ENCODE peak calls at places on chromosome 14, in five cellular contexts. One of them, this sample, is unnamed.

GRCh38 chr14:69263364-69263763 is 3.4 kb downstream of the GALNT16 start:
- ATAC-seq in HepG2: no peak
- ATAC-seq in upper lobe of left lung: no peak
- ATAC-seq in GM12878: no peak
- ATAC-seq in K562: no peak
- ATAC-seq in this sample: peak

GRCh38 chr14:35121026-35121886 is 534 bp downstream of the PPP2R3C start:
- ATAC-seq in HepG2: no peak
- ATAC-seq in upper lobe of left lung: no peak
- ATAC-seq in GM12878: peak
- ATAC-seq in K562: no peak
- ATAC-seq in this sample: no peak

GRCh38 chr14:92785601-92786426 is 8.3 kb upstream of the GOLGA5 start:
- ATAC-seq in HepG2: no peak
- ATAC-seq in upper lobe of left lung: peak
- ATAC-seq in GM12878: no peak
- ATAC-seq in K562: peak
- ATAC-seq in this sample: no peak

GRCh38 chr14:76780875-76781647 is 19.8 kb downstream of the VASH1 start:
- ATAC-seq in HepG2: no peak
- ATAC-seq in upper lobe of left lung: no peak
- ATAC-seq in GM12878: no peak
- ATAC-seq in K562: no peak
- ATAC-seq in this sample: no peak

GRCh38 chr14:44970907-44971306 is 8.9 kb downstream of the TOGARAM1 start:
- ATAC-seq in HepG2: no peak
- ATAC-seq in upper lobe of left lung: no peak
- ATAC-seq in GM12878: peak
- ATAC-seq in K562: no peak
- ATAC-seq in this sample: no peak

GRCh38 chr14:64193821-64194220 is 100.3 kb downstream of the ESR2 start:
- ATAC-seq in HepG2: peak
- ATAC-seq in upper lobe of left lung: peak
- ATAC-seq in GM12878: no peak
- ATAC-seq in K562: no peak
- ATAC-seq in this sample: no peak

GRCh38 chr14:61388976-61389576 is 67.7 kb downstream of the PRKCH start:
- ATAC-seq in HepG2: no peak
- ATAC-seq in upper lobe of left lung: peak
- ATAC-seq in GM12878: peak
- ATAC-seq in K562: no peak
- ATAC-seq in this sample: no peak

GRCh38 chr14:71382315-71382714 is 475.1 kb downstream of the PCNX1 start:
- ATAC-seq in HepG2: no peak
- ATAC-seq in upper lobe of left lung: no peak
- ATAC-seq in GM12878: no peak
- ATAC-seq in K562: no peak
- ATAC-seq in this sample: no peak

GRCh38 chr14:57254884-57255283 is 13.8 kb downstream of the EXOC5 start:
- ATAC-seq in HepG2: no peak
- ATAC-seq in upper lobe of left lung: no peak
- ATAC-seq in GM12878: peak
- ATAC-seq in K562: no peak
- ATAC-seq in this sample: no peak

GRCh38 chr14:65723348-65723747 is 310.8 kb downstream of the FUT8 start:
- ATAC-seq in HepG2: no peak
- ATAC-seq in upper lobe of left lung: no peak
- ATAC-seq in GM12878: peak
- ATAC-seq in K562: no peak
- ATAC-seq in this sample: no peak

GRCh38 chr14:87934185-87934584 is 58.8 kb downstream of the GALC start:
- ATAC-seq in HepG2: peak
- ATAC-seq in upper lobe of left lung: no peak
- ATAC-seq in GM12878: peak
- ATAC-seq in K562: peak
- ATAC-seq in this sample: no peak

GRCh38 chr14:36176524-36176923 is at the start of gene PTCSC3:
- ATAC-seq in HepG2: no peak
- ATAC-seq in upper lobe of left lung: no peak
- ATAC-seq in GM12878: no peak
- ATAC-seq in K562: no peak
- ATAC-seq in this sample: no peak

GRCh38 chr14:59314019-59314608 is 125.6 kb downstream of the DAAM1 start:
- ATAC-seq in HepG2: peak
- ATAC-seq in upper lobe of left lung: no peak
- ATAC-seq in GM12878: peak
- ATAC-seq in K562: no peak
- ATAC-seq in this sample: no peak

GRCh38 chr14:53946404-53947400 is 9.9 kb downstream of the BMP4 start:
- ATAC-seq in HepG2: no peak
- ATAC-seq in upper lobe of left lung: no peak
- ATAC-seq in GM12878: no peak
- ATAC-seq in K562: no peak
- ATAC-seq in this sample: no peak

GRCh38 chr14:72790887-72791566 is 102.9 kb downstream of the DPF3 start:
- ATAC-seq in HepG2: no peak
- ATAC-seq in upper lobe of left lung: no peak
- ATAC-seq in GM12878: peak
- ATAC-seq in K562: no peak
- ATAC-seq in this sample: no peak

GRCh38 chr14:104563191-104563741 is 16.3 kb upstream of the C14orf180 start:
- ATAC-seq in HepG2: no peak
- ATAC-seq in upper lobe of left lung: no peak
- ATAC-seq in GM12878: peak
- ATAC-seq in K562: no peak
- ATAC-seq in this sample: no peak

GRCh38 chr14:26960049-26960688 is 362.3 kb upstream of the NOVA1 start:
- ATAC-seq in HepG2: no peak
- ATAC-seq in upper lobe of left lung: no peak
- ATAC-seq in GM12878: no peak
- ATAC-seq in K562: no peak
- ATAC-seq in this sample: no peak

GRCh38 chr14:94122438-94122837 is 7.0 kb downstream of the IFI27L2 start:
- ATAC-seq in HepG2: no peak
- ATAC-seq in upper lobe of left lung: no peak
- ATAC-seq in GM12878: no peak
- ATAC-seq in K562: no peak
- ATAC-seq in this sample: no peak

GRCh38 chr14:69818760-69819191 is 21.7 kb upstream of the SLC10A1 start:
- ATAC-seq in HepG2: peak
- ATAC-seq in upper lobe of left lung: peak
- ATAC-seq in GM12878: peak
- ATAC-seq in K562: peak
- ATAC-seq in this sample: peak

GRCh38 chr14:105064721-105065143 is 498 bp downstream of the GPR132 start:
- ATAC-seq in HepG2: peak
- ATAC-seq in upper lobe of left lung: peak
- ATAC-seq in GM12878: peak
- ATAC-seq in K562: no peak
- ATAC-seq in this sample: no peak

GRCh38 chr14:78363008-78363407 is 192.8 kb downstream of the NRXN3 start:
- ATAC-seq in HepG2: no peak
- ATAC-seq in upper lobe of left lung: no peak
- ATAC-seq in GM12878: no peak
- ATAC-seq in K562: no peak
- ATAC-seq in this sample: no peak

GRCh38 chr14:101884537-101885253 is 79.7 kb upstream of the DYNC1H1 start:
- ATAC-seq in HepG2: peak
- ATAC-seq in upper lobe of left lung: no peak
- ATAC-seq in GM12878: no peak
- ATAC-seq in K562: peak
- ATAC-seq in this sample: no peak

GRCh38 chr14:87805315-87805723 is 187.7 kb downstream of the GALC start:
- ATAC-seq in HepG2: peak
- ATAC-seq in upper lobe of left lung: no peak
- ATAC-seq in GM12878: peak
- ATAC-seq in K562: peak
- ATAC-seq in this sample: no peak

GRCh38 chr14:64459737-64460136 is 5.6 kb upstream of the AKAP5 start:
- ATAC-seq in HepG2: no peak
- ATAC-seq in upper lobe of left lung: no peak
- ATAC-seq in GM12878: no peak
- ATAC-seq in K562: no peak
- ATAC-seq in this sample: no peak

GRCh38 chr14:86035882-86036281 is 505.9 kb downstream of the FLRT2 start:
- ATAC-seq in HepG2: peak
- ATAC-seq in upper lobe of left lung: no peak
- ATAC-seq in GM12878: peak
- ATAC-seq in K562: no peak
- ATAC-seq in this sample: no peak

GRCh38 chr14:92693998-92694780 is 54.2 kb downstream of the LGMN start:
- ATAC-seq in HepG2: peak
- ATAC-seq in upper lobe of left lung: no peak
- ATAC-seq in GM12878: no peak
- ATAC-seq in K562: no peak
- ATAC-seq in this sample: no peak

GRCh38 chr14:37253905-37254304 is 56.2 kb downstream of the MIPOL1 start:
- ATAC-seq in HepG2: no peak
- ATAC-seq in upper lobe of left lung: no peak
- ATAC-seq in GM12878: no peak
- ATAC-seq in K562: no peak
- ATAC-seq in this sample: no peak

GRCh38 chr14:35215110-35215872 is 76.9 kb upstream of the PSMA6 start:
- ATAC-seq in HepG2: no peak
- ATAC-seq in upper lobe of left lung: no peak
- ATAC-seq in GM12878: peak
- ATAC-seq in K562: peak
- ATAC-seq in this sample: no peak

GRCh38 chr14:66228267-66228970 is 257.8 kb upstream of the CCDC196 start:
- ATAC-seq in HepG2: no peak
- ATAC-seq in upper lobe of left lung: no peak
- ATAC-seq in GM12878: no peak
- ATAC-seq in K562: no peak
- ATAC-seq in this sample: no peak

GRCh38 chr14:69291891-69292586 is 32.1 kb downstream of the GALNT16 start:
- ATAC-seq in HepG2: no peak
- ATAC-seq in upper lobe of left lung: peak
- ATAC-seq in GM12878: no peak
- ATAC-seq in K562: no peak
- ATAC-seq in this sample: no peak

GRCh38 chr14:53450871-53451270 is 297.7 kb upstream of the DDHD1 start:
- ATAC-seq in HepG2: peak
- ATAC-seq in upper lobe of left lung: no peak
- ATAC-seq in GM12878: no peak
- ATAC-seq in K562: no peak
- ATAC-seq in this sample: no peak

GRCh38 chr14:35858521-35859209 is 32.5 kb downstream of the BRMS1L start:
- ATAC-seq in HepG2: no peak
- ATAC-seq in upper lobe of left lung: no peak
- ATAC-seq in GM12878: no peak
- ATAC-seq in K562: no peak
- ATAC-seq in this sample: no peak

GRCh38 chr14:49633650-49634546 is 1.1 kb downstream of the DNAAF2 start:
- ATAC-seq in HepG2: peak
- ATAC-seq in upper lobe of left lung: peak
- ATAC-seq in GM12878: peak
- ATAC-seq in K562: peak
- ATAC-seq in this sample: peak
- TF ChIP-seq POLR2AphosphoS5 in HepG2: peak
- TF ChIP-seq POLR2AphosphoS5 in upper lobe of left lung: peak
- TF ChIP-seq POLR2AphosphoS5 in GM12878: peak
- TF ChIP-seq POLR2AphosphoS5 in K562: peak
- TF ChIP-seq POLR2AphosphoS5 in this sample: peak

GRCh38 chr14:24297190-24297964 is 2.2 kb downstream of the DHRS1 start:
- ATAC-seq in HepG2: peak
- ATAC-seq in upper lobe of left lung: no peak
- ATAC-seq in GM12878: peak
- ATAC-seq in K562: peak
- ATAC-seq in this sample: no peak

GRCh38 chr14:24296341-24297157 is 3.0 kb downstream of the DHRS1 start:
- ATAC-seq in HepG2: peak
- ATAC-seq in upper lobe of left lung: peak
- ATAC-seq in GM12878: peak
- ATAC-seq in K562: peak
- ATAC-seq in this sample: peak

GRCh38 chr14:24300326-24300980 is 803 bp downstream of the NOP9 start:
- ATAC-seq in HepG2: no peak
- ATAC-seq in upper lobe of left lung: no peak
- ATAC-seq in GM12878: no peak
- ATAC-seq in K562: no peak
- ATAC-seq in this sample: no peak

GRCh38 chr14:24298892-24299254 is 707 bp downstream of the DHRS1 start:
- ATAC-seq in HepG2: peak
- ATAC-seq in upper lobe of left lung: peak
- ATAC-seq in GM12878: peak
- ATAC-seq in K562: peak
- ATAC-seq in this sample: peak

DNA sequence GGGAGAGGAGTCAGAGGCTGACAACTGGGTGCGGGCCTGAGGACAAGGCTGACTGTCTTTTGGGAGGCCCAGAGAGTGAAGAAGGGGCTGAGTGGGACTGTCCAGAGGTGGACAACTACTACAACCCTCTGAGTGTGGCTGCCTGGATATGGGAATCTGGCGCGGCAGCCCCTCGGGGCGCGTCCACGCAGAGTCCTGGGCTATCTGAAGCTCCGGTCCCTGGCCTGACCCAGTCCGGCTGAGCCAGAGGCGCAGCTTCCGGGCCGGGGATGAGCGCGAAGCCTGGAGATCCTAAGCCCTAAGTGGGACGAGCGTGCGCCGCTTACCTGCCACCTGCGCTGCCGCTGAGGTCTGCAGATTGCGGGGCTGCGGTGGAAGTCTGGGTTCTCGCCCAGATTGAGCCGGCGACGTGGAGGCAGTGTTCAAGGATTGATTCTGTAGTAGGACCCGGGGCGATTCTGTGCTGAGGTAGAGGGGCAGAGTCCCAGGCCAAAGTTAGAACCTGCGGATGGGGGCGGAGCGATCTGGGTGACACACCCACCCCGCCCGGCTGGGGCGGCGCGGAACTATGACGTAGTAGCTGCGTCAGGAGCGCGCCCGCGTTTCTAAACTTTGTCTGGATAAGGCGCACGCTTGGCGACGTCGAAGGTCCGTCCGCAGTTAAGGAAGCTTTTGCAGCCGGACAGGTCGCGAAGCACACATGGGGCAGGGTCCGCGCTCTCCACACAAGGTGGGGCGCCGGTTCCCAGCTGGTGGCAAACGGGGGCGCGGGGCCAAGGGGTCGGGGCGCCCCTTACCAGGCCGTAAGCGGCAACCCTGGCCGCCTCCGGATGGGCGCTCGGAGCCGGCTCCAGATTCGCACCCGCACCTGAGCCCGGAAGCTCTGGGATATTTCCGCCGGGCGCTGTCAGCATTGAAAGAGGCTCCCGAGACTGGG is at the start of the genes DHRS1 and NOP9:
- ATAC-seq in HepG2: peak
- ATAC-seq in upper lobe of left lung: peak
- ATAC-seq in GM12878: peak
- ATAC-seq in K562: peak
- ATAC-seq in this sample: peak
- TF ChIP-seq EP300 in HepG2: peak
- TF ChIP-seq EP300 in upper lobe of left lung: no peak
- TF ChIP-seq EP300 in GM12878: no peak
- TF ChIP-seq EP300 in K562: peak
- TF ChIP-seq EP300 in this sample: no peak

GRCh38 chr14:100223332-100224171 is 15.4 kb upstream of the YY1 start:
- ATAC-seq in HepG2: peak
- ATAC-seq in upper lobe of left lung: no peak
- ATAC-seq in GM12878: no peak
- ATAC-seq in K562: peak
- ATAC-seq in this sample: no peak
- H3K4me3 ChIP-seq in HepG2: peak
- H3K4me3 ChIP-seq in upper lobe of left lung: no peak
- H3K4me3 ChIP-seq in GM12878: no peak
- H3K4me3 ChIP-seq in K562: peak
- H3K4me3 ChIP-seq in this sample: no peak

GRCh38 chr14:103349982-103350381 is 15.9 kb downstream of the EIF5 start:
- ATAC-seq in HepG2: no peak
- ATAC-seq in upper lobe of left lung: no peak
- ATAC-seq in GM12878: no peak
- ATAC-seq in K562: no peak
- ATAC-seq in this sample: no peak
- TF ChIP-seq POLR2AphosphoS5 in HepG2: no peak
- TF ChIP-seq POLR2AphosphoS5 in upper lobe of left lung: no peak
- TF ChIP-seq POLR2AphosphoS5 in GM12878: no peak
- TF ChIP-seq POLR2AphosphoS5 in K562: no peak
- TF ChIP-seq POLR2AphosphoS5 in this sample: no peak

This sample was measured in gastroesophageal sphincter.